ENCODE peak calls at places on chromosomes 5 and 9, in eight cellular contexts. V is PC-9, W is SK-N-SH, A is right lobe of liver, C is upper lobe of right lung, N is HepG2, G is suprapubic skin, U is adrenal gland. Z is an unnamed sample. For H3K36me3, the result is how much of the 10 kb centered on the place peaks cover.

GRCh38 chr9:130445268-130445983 is 665 bp downstream of the ASS1 start:
- DNase-seq in V (peak), W (no peak), A (peak), C (peak), N (peak), G (no peak), U (peak), Z (peak)

GRCh38 chr9:87725356-87725899 is 491 bp upstream of the CTSL start:
- DNase-seq in V (no peak), W (no peak), A (no peak), C (no peak), N (no peak), G (no peak), U (no peak), Z (no peak)

GRCh38 chr5:66987949-66988838 is 208.4 kb downstream of the CD180 start:
- DNase-seq in V (no peak), W (peak), A (no peak), C (no peak), N (peak), G (no peak), U (no peak), Z (no peak)

GRCh38 chr5:95773325-95774059 is 42.4 kb downstream of the RHOBTB3 start:
- DNase-seq in V (peak), W (no peak), A (no peak), C (no peak), N (peak), G (no peak), U (no peak), Z (no peak)

GRCh38 chr9:130331061-130331460 is 65.5 kb downstream of the HMCN2 start:
- DNase-seq in V (no peak), W (no peak), A (no peak), C (no peak), N (no peak), G (no peak), U (no peak), Z (no peak)

GRCh38 chr5:155605898-155606297 is 592.3 kb downstream of the KIF4B start:
- DNase-seq in V (no peak), W (no peak), A (no peak), C (no peak), N (no peak), G (no peak), U (no peak), Z (no peak)

GRCh38 chr5:36442352-36442751 is 140.7 kb upstream of the RANBP3L start:
- DNase-seq in V (peak), W (no peak), A (no peak), C (no peak), N (peak), G (no peak), U (no peak), Z (no peak)

GRCh38 chr9:114837923-114838322 is 32.1 kb upstream of the TNFSF15 start:
- DNase-seq in V (no peak), W (no peak), A (no peak), C (no peak), N (no peak), G (no peak), U (no peak), Z (peak)

GRCh38 chr5:74075900-74076484 is 450.0 kb downstream of the ARHGEF28 start:
- DNase-seq in V (peak), W (no peak), A (no peak), C (no peak), N (no peak), G (no peak), U (no peak), Z (no peak)

DNA sequence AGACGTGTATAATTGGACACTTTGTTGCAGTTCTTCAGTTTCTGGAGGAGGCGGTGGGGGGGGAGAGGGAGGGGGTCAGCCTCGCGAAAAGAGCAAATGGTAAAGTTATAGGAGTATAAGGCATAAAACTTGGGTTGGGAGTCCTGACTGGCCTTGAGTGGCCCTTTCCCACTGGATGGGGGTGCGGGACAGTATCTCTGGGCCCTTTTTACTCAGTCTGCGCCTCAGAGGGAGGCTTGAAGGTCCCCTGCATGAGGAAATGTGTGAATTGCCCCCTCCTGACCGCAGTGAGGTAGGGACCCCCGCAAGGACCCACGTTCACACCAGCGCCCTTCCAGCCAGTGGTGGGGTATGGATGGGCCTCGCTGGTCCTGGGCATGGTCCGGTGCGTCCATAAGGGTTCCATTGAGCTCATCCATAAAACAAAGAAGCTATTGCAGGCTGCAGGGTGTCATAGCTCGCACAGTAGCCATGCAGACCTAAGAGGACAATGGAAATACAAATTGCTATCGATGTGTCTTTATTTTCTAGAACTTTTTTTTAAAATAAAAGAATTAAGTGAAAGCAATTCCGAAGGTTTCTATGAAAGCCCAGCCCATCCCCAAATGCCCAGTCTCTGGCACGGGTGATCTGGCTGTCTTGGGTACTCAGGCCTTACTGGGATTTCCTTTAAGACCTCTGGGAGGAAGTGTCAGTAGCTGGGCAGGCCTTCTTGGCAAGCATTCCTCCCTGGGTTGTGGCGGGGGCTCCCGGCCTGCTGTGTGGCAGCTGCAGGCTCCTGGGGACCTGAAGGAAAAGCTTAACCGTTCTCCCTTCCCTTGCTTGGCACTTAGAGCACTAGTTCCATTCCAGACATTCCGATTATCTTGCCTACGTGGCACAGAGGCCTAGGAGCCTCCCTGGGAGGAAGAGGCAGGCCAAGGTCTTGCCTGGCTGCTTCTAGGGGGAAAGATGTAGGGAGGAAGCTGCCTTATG is 1.4 kb upstream of the SEMA5A start:
- DNase-seq in V (no peak), W (no peak), A (no peak), C (peak), N (no peak), G (no peak), U (no peak), Z (peak)
- H3K4me3 ChIP-seq in V (peak), W (no peak), A (peak), C (peak), N (no peak), G (peak), U (peak), Z (peak)

DNA sequence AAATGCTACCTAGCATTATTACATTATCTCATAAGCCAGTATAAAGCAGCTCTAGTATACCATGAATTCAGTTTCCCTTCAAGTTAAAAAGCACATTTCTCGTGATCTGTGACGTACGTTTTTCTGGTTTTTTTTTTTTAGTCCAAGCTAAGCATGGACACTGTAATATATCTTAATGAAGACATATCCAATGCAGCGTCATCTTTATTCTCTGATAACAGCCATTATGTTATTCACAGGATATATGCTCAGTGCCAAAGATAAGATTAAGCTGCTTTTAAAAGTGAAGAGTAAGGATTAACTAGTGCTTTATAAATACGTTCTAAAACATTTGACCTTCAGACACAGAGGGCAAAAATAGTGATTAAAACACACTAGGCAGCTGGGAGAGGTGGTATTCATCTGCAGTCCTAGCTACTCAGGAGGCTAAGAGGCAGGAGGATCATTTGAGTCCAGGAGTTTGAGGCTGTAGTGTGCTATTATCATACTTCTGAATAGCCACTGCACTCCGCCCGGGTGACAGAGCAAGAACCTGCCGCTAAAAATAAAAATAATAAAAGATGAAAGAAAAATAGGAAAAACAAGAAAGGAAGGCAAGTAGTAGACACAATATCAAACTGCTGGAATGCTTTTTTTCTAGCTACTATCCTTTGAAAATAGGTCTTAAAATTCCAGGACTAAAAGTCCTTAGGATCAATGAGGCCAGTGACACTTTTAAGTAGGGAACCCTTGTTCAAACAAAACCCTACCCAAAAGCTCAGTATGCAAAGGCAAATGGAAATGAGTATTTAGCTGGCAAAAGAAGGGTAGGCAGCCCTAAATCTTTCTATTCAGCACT is 7.7 kb downstream of the CSNK1A1 start:
- DNase-seq in V (no peak), W (no peak), A (no peak), C (no peak), N (no peak), G (no peak), U (no peak), Z (no peak)
- H3K36me3 ChIP-seq in V (half or more), W (under half), A (under half), C (half or more), N (under half), G (under half), U (under half), Z (half or more)

DNA sequence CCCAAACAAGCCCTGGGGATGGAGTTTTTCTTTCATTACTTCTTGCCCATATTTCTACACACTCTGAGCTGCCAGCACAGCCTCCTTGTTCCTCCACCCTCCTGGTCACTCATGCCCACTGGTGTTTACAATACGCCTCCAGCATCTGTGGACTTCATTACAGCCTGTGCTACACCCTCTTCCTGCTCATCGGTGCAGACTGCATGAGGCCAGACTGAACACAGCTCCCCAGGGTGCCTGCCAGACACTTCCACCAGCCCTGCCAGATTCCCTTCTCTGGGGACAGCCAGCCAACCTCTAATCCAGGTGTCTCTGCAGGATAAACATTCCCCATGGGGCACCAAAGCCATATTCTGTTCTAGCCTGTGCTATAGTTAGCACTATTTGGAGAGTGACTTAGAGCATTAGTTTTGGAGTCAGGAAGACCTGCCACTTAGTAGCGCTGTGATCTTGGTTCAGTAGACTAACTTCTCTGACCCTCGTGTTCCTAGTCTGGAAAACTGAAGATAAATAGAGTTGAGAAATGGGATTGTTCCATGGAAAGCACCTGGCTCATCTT is 163.8 kb upstream of the KLF4 start:
- DNase-seq in V (no peak), W (no peak), A (no peak), C (no peak), N (no peak), G (peak), U (no peak), Z (peak)
- H3K4me3 ChIP-seq in V (no peak), W (no peak), A (no peak), C (no peak), N (no peak), G (no peak), U (no peak), Z (no peak)

GRCh38 chr5:1332461-1333001 is 12.4 kb downstream of the CLPTM1L start:
- DNase-seq in V (no peak), W (no peak), A (no peak), C (no peak), N (no peak), G (no peak), U (no peak), Z (no peak)

GRCh38 chr5:1330847-1331831 is 13.8 kb downstream of the CLPTM1L start:
- DNase-seq in V (no peak), W (no peak), A (no peak), C (no peak), N (no peak), G (peak), U (no peak), Z (no peak)

GRCh38 chr5:1330146-1330846 is 14.6 kb downstream of the CLPTM1L start:
- DNase-seq in V (no peak), W (no peak), A (no peak), C (peak), N (no peak), G (peak), U (no peak), Z (no peak)

GRCh38 chr5:1333986-1334385 is 10.9 kb downstream of the CLPTM1L start:
- DNase-seq in V (no peak), W (no peak), A (no peak), C (peak), N (no peak), G (no peak), U (no peak), Z (no peak)

GRCh38 chr5:1331861-1332405 is 13.0 kb downstream of the CLPTM1L start:
- DNase-seq in V (no peak), W (no peak), A (no peak), C (no peak), N (no peak), G (no peak), U (no peak), Z (no peak)
- H3K36me3 ChIP-seq in V (under half), W (half or more), A (under half), C (half or more), N (under half), G (half or more), U (under half), Z (half or more)

GRCh38 chr9:98360176-98360708 is 104.8 kb upstream of the TBC1D2 start:
- DNase-seq in V (no peak), W (no peak), A (no peak), C (no peak), N (no peak), G (no peak), U (no peak), Z (no peak)
- H3K4me3 ChIP-seq in V (no peak), W (no peak), A (no peak), C (no peak), N (no peak), G (no peak), U (no peak), Z (no peak)

DNA sequence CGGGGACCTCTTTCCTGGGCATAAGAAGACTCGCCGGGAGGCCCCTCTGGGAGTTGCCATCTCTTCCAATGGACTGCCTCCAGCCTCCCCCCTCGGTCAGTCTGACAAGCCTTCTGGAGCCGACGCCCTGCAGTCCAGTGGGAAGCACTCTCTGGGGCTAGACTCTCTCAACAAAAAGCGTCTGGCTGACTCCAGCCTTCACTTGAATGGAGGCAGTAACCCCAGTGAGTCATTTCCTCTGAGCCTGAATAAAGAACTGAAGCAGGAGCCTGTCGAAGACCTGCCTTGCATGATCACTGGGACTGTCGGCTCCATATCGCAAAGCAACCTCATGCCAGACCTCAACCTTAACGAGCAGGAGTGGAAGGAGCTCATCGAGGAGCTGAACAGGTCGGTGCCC is 28.4 kb upstream of the LTC4S start:
- DNase-seq in V (peak), W (peak), A (no peak), C (no peak), N (no peak), G (no peak), U (no peak), Z (peak)
- H3K36me3 ChIP-seq in V (under half), W (under half), A (under half), C (under half), N (half or more), G (under half), U (under half), Z (half or more)

Z was measured in MG63.